ENCODE peak calls at places on chromosomes 1 and 21, in seven cellular contexts. R, O, S, Y, P, F and N are unnamed samples.

GRCh38 chr1:93537404-93537803 is 89.5 kb downstream of the FNBP1L start:
- DNase-seq in R (no peak), O (no peak), S (no peak), Y (no peak), P (no peak), F (no peak), N (no peak)

GRCh38 chr1:229623225-229623624 is 2.7 kb downstream of the TAF5L start:
- DNase-seq in R (no peak), O (no peak), S (no peak), Y (no peak), P (no peak), F (no peak), N (no peak)

GRCh38 chr1:239593527-239593926 is 207.2 kb downstream of the CHRM3 start:
- DNase-seq in R (no peak), O (no peak), S (no peak), Y (no peak), P (no peak), F (no peak), N (no peak)

GRCh38 chr21:14358775-14359174 is 24.2 kb downstream of the HSPA13 start:
- DNase-seq in R (no peak), O (peak), S (no peak), Y (peak), P (no peak), F (no peak), N (no peak)

GRCh38 chr1:202203238-202204039 is 9.8 kb downstream of the LGR6 start:
- DNase-seq in R (no peak), O (no peak), S (no peak), Y (no peak), P (no peak), F (no peak), N (no peak)

GRCh38 chr1:212987702-212988322 is 27.9 kb downstream of the ANGEL2 start:
- DNase-seq in R (no peak), O (peak), S (no peak), Y (no peak), P (no peak), F (peak), N (no peak)

GRCh38 chr1:164700683-164701082 is 141.7 kb downstream of the PBX1 start:
- DNase-seq in R (no peak), O (no peak), S (no peak), Y (no peak), P (no peak), F (no peak), N (no peak)

GRCh38 chr1:63317007-63317813 is 5.2 kb upstream of the FOXD3 start:
- DNase-seq in R (peak), O (peak), S (no peak), Y (no peak), P (no peak), F (no peak), N (peak)

GRCh38 chr1:230167419-230167852 is 100.4 kb downstream of the GALNT2 start:
- DNase-seq in R (peak), O (peak), S (peak), Y (peak), P (no peak), F (no peak), N (no peak)

GRCh38 chr1:34115233-34115632 is 49.8 kb downstream of the CSMD2 start:
- DNase-seq in R (no peak), O (no peak), S (no peak), Y (no peak), P (no peak), F (no peak), N (no peak)

GRCh38 chr1:25019351-25020172 is 89.5 kb upstream of the RUNX3 start:
- DNase-seq in R (no peak), O (no peak), S (no peak), Y (no peak), P (no peak), F (no peak), N (no peak)

GRCh38 chr21:45992311-45993209 is 11.0 kb downstream of the COL6A1 start:
- DNase-seq in R (no peak), O (no peak), S (no peak), Y (no peak), P (no peak), F (no peak), N (no peak)

GRCh38 chr1:33599516-33600115 is 127.2 kb downstream of the ZSCAN20 start:
- DNase-seq in R (no peak), O (no peak), S (no peak), Y (no peak), P (no peak), F (no peak), N (no peak)

GRCh38 chr1:74847720-74848119 is 114.8 kb downstream of the TYW3 start:
- DNase-seq in R (no peak), O (no peak), S (no peak), Y (no peak), P (no peak), F (no peak), N (no peak)

GRCh38 chr1:37243368-37244082 is 209.2 kb upstream of the GRIK3 start:
- DNase-seq in R (peak), O (no peak), S (no peak), Y (no peak), P (no peak), F (no peak), N (no peak)

GRCh38 chr21:45097827-45098387 is 23.5 kb downstream of the ADARB1 start:
- DNase-seq in R (no peak), O (no peak), S (no peak), Y (no peak), P (no peak), F (no peak), N (no peak)

GRCh38 chr1:205061665-205062069 is 18.7 kb downstream of the CNTN2 start:
- DNase-seq in R (peak), O (peak), S (peak), Y (peak), P (peak), F (peak), N (peak)

GRCh38 chr1:241411056-241411775 is 54.2 kb upstream of the RGS7 start:
- DNase-seq in R (no peak), O (no peak), S (no peak), Y (no peak), P (no peak), F (no peak), N (no peak)

GRCh38 chr1:7424352-7424890 is 346.7 kb upstream of the VAMP3 start:
- DNase-seq in R (no peak), O (no peak), S (no peak), Y (no peak), P (no peak), F (no peak), N (no peak)

GRCh38 chr1:164311376-164311775 is 247.6 kb upstream of the PBX1 start:
- DNase-seq in R (no peak), O (no peak), S (no peak), Y (no peak), P (no peak), F (no peak), N (no peak)

GRCh38 chr1:225651376-225651871 is 1.5 kb downstream of the ENAH start:
- DNase-seq in R (no peak), O (no peak), S (no peak), Y (no peak), P (no peak), F (no peak), N (no peak)